ENCODE peak calls at places on chromosome 4, in five cellular contexts. J, Q, A, H and E are unnamed samples. For H3K79me1, the result is how much of the 10 kb centered on the place peaks cover.

GRCh38 chr4:72744103-72744725 is 175.2 kb upstream of the ADAMTS3 start:
- DNase-seq in J (no peak), Q (no peak), A (no peak), H (no peak), E (no peak)

GRCh38 chr4:31094474-31094873 is 374.3 kb downstream of the PCDH7 start:
- DNase-seq in J (no peak), Q (peak), A (no peak), H (no peak), E (no peak)

GRCh38 chr4:2289955-2290333 is 28.0 kb upstream of the MXD4 start:
- DNase-seq in J (no peak), Q (no peak), A (no peak), H (no peak), E (no peak)

GRCh38 chr4:120156115-120156718 is 89.6 kb upstream of the MAD2L1 start:
- DNase-seq in J (no peak), Q (peak), A (peak), H (peak), E (no peak)

GRCh38 chr4:40626183-40626990 is 3.3 kb downstream of the RBM47 start:
- DNase-seq in J (no peak), Q (peak), A (no peak), H (no peak), E (no peak)

GRCh38 chr4:121564840-121565375 is 131.9 kb downstream of the ANXA5 start:
- DNase-seq in J (no peak), Q (peak), A (no peak), H (no peak), E (no peak)

GRCh38 chr4:94160774-94161173 is 46.9 kb upstream of the SMARCAD1 start:
- DNase-seq in J (no peak), Q (no peak), A (no peak), H (no peak), E (no peak)

GRCh38 chr4:67052981-67053380 is 492.3 kb downstream of the CENPC start:
- DNase-seq in J (no peak), Q (no peak), A (no peak), H (no peak), E (no peak)

GRCh38 chr4:14254252-14254651 is 626.7 kb upstream of the BOD1L1 start:
- DNase-seq in J (peak), Q (peak), A (no peak), H (peak), E (peak)

GRCh38 chr4:82043809-82044137 is 330.0 kb downstream of the HNRNPD start:
- DNase-seq in J (no peak), Q (no peak), A (no peak), H (no peak), E (no peak)

GRCh38 chr4:72430988-72431387 is 138.0 kb downstream of the ADAMTS3 start:
- DNase-seq in J (no peak), Q (no peak), A (no peak), H (no peak), E (no peak)

GRCh38 chr4:31461425-31461824 is 741.3 kb downstream of the PCDH7 start:
- DNase-seq in J (no peak), Q (peak), A (no peak), H (no peak), E (no peak)

GRCh38 chr4:24070117-24070516 is 180.3 kb upstream of the PPARGC1A start:
- DNase-seq in J (no peak), Q (peak), A (no peak), H (peak), E (no peak)

GRCh38 chr4:76342191-76342590 is 35.7 kb downstream of the STBD1 start:
- DNase-seq in J (no peak), Q (no peak), A (no peak), H (no peak), E (no peak)

GRCh38 chr4:176482972-176483371 is 163.2 kb downstream of the SPCS3 start:
- DNase-seq in J (no peak), Q (no peak), A (no peak), H (no peak), E (no peak)

GRCh38 chr4:133596459-133596858 is 447.4 kb downstream of the PCDH10 start:
- DNase-seq in J (peak), Q (no peak), A (no peak), H (no peak), E (peak)

GRCh38 chr4:54066718-54067129 is 2.3 kb upstream of the CHIC2 start:
- DNase-seq in J (no peak), Q (no peak), A (no peak), H (peak), E (no peak)

GRCh38 chr4:7805533-7806079 is 134.1 kb downstream of the AFAP1 start:
- DNase-seq in J (no peak), Q (peak), A (no peak), H (peak), E (no peak)

GRCh38 chr4:813900-814299 is 12.0 kb downstream of the CPLX1 start:
- DNase-seq in J (peak), Q (no peak), A (no peak), H (no peak), E (no peak)

GRCh38 chr4:183658362-183659028 is 490 bp downstream of the RWDD4 start:
- DNase-seq in J (peak), Q (peak), A (no peak), H (no peak), E (peak)

GRCh38 chr4:56656346-56656643 is 24.8 kb downstream of the HOPX start:
- DNase-seq in J (no peak), Q (peak), A (no peak), H (no peak), E (no peak)

GRCh38 chr4:125847518-125847917 is 532.8 kb downstream of the FAT4 start:
- DNase-seq in J (no peak), Q (no peak), A (no peak), H (no peak), E (no peak)

GRCh38 chr4:146370841-146371240 is 150.9 kb downstream of the SLC10A7 start:
- DNase-seq in J (no peak), Q (peak), A (no peak), H (no peak), E (no peak)

GRCh38 chr4:185941476-185941875 is 127.5 kb upstream of the TLR3 start:
- DNase-seq in J (no peak), Q (no peak), A (no peak), H (peak), E (no peak)

GRCh38 chr4:111821342-111821741 is 323.9 kb upstream of the FAM241A start:
- DNase-seq in J (no peak), Q (no peak), A (no peak), H (peak), E (no peak)

GRCh38 chr4:83490876-83491450 is 6.1 kb upstream of the ABRAXAS1 start:
- DNase-seq in J (no peak), Q (peak), A (no peak), H (no peak), E (no peak)

GRCh38 chr4:130395871-130396270 is 1299.9 kb downstream of the C4orf33 start:
- DNase-seq in J (no peak), Q (peak), A (no peak), H (no peak), E (no peak)

GRCh38 chr4:174522183-174523002 is at the start of gene HPGD:
- DNase-seq in J (peak), Q (peak), A (peak), H (peak), E (peak)

GRCh38 chr4:56995525-56995924 is 16.8 kb downstream of the POLR2B start:
- DNase-seq in J (no peak), Q (no peak), A (no peak), H (no peak), E (no peak)

GRCh38 chr4:69754926-69755580 is 5.4 kb downstream of the SULT1B1 start:
- DNase-seq in J (no peak), Q (no peak), A (no peak), H (no peak), E (no peak)

GRCh38 chr4:69753666-69754065 is 6.8 kb downstream of the SULT1B1 start:
- DNase-seq in J (no peak), Q (peak), A (no peak), H (no peak), E (no peak)

GRCh38 chr4:69748176-69748575 is 12.2 kb downstream of the SULT1B1 start:
- DNase-seq in J (no peak), Q (peak), A (no peak), H (no peak), E (no peak)

GRCh38 chr4:69749771-69750170 is 10.6 kb downstream of the SULT1B1 start:
- DNase-seq in J (no peak), Q (no peak), A (no peak), H (peak), E (no peak)

DNA sequence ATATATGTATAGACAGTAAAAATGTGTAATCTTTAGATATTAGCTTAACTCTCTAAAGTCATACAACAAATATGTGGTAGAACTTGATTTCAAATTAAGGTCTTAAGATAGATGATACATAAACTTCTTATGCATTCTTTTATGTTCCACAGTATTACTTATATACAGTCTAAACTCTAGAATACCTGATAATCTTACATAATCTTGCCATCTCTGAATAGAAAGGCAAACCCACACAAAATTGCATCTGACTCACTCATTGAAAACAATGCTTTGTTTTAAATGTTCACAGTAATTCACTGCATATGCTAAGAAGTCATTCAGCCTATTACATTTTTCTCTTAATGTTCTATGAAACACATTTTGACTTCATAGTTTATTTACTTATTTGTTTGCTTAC is 10.1 kb downstream of the SULT1B1 start:
- DNase-seq in J (no peak), Q (no peak), A (no peak), H (peak), E (no peak)
- H2AFZ ChIP-seq in J (no peak), Q (no peak), A (no peak), H (no peak), E (no peak)

GRCh38 chr4:38891051-38891738 is 23.6 kb downstream of the FAM114A1 start:
- DNase-seq in J (no peak), Q (no peak), A (no peak), H (no peak), E (no peak)
- H3K79me1 ChIP-seq in J (under half), Q (under half), A (under half), H (under half), E (under half)

DNA sequence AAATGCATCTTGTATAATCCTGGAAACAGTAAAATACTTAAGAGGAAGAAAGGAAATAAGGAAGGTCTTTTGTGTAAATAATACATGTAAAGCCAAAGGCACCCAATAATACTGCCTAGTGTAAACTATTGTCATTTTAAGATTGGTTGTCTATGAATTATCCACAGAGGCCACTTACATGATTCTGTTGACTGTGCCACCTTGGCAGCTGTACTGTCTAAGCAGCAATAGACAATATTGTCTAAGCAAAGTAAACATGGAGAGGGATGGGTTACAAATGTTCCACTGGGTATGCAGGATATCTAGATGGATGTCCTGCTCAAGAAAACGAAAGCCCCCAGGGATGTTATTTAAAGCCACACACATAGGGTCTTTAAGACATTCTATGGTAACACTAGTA is 19.4 kb downstream of the BEND4 start:
- DNase-seq in J (no peak), Q (no peak), A (no peak), H (no peak), E (no peak)
- H2BK12ac ChIP-seq in J (no peak), Q (no peak), A (no peak), H (no peak), E (no peak)

DNA sequence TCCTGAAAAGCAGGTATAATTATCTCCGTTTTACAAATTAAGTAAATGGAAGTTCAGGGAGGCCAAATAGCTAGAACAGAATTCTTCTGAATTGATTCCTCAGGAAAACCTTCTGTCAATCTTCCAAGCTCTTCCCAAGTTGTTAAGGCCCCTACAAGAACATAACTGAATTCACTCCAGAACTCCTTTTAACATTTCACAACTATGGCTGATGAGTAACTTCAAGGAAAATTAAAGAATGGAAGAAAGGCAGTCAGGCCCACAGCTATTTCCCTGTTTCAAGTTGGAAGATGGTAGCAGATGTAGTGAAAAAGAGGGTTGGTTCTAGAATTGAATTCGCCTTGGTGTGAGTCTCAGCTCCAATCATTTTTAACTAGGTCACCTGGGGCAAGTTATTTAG is 15.9 kb downstream of the SETD7 start:
- DNase-seq in J (no peak), Q (no peak), A (no peak), H (no peak), E (no peak)
- H2AFZ ChIP-seq in J (no peak), Q (no peak), A (no peak), H (no peak), E (no peak)

GRCh38 chr4:153010137-153010536 is 74.0 kb downstream of the FHDC1 start:
- DNase-seq in J (no peak), Q (no peak), A (no peak), H (no peak), E (no peak)
- H3K79me1 ChIP-seq in J (under half), Q (under half), A (under half), H (under half), E (under half)

DNA sequence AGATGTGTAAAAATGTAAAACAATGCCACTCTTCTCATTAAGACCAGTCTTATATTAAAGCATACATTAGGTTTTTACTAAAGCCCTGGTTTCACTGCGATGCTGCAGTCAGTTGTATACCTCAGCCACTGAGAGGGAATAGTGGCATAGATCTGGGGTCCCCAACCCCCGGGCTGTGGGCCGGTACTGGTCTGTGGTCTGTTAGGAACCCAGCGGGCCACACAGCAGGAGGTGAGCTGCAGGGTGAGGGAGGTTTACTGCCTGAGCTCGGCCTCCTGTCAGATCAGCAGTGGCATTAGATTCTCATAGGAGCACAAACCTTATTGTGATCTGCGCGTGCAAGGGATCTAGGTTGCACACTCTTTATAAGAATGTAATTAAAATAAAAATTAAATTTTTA is 28.0 kb upstream of the NFXL1 start:
- DNase-seq in J (no peak), Q (no peak), A (no peak), H (no peak), E (no peak)
- H2BK12ac ChIP-seq in J (no peak), Q (no peak), A (no peak), H (no peak), E (no peak)

GRCh38 chr4:156188596-156188995 is 234.9 kb upstream of the CTSO start:
- DNase-seq in J (no peak), Q (no peak), A (no peak), H (no peak), E (no peak)

GRCh38 chr4:156193116-156193515 is 239.4 kb upstream of the CTSO start:
- DNase-seq in J (no peak), Q (no peak), A (no peak), H (no peak), E (no peak)

GRCh38 chr4:156192033-156192432 is 238.4 kb upstream of the CTSO start:
- DNase-seq in J (no peak), Q (no peak), A (no peak), H (no peak), E (no peak)

GRCh38 chr4:156191382-156191781 is 237.7 kb upstream of the CTSO start:
- DNase-seq in J (no peak), Q (no peak), A (no peak), H (no peak), E (no peak)

DNA sequence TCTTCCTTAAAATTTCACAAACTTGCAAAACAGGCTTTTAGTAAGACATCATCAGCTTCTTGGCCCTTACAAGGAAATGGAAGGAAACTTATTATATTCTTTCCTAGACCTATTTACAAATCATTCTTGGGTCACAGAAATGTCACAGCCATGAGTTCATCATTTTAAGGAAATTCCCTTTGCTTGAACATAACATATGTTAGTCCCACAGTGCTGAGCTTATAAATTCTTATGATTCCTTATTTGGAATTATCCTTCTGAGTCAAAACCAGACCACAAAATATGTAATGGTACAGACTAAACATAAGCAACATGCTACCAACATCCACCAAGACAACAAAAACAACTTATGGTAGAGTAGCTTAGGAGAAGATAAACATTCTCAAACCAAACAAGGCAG is 236.9 kb upstream of the CTSO start:
- DNase-seq in J (no peak), Q (peak), A (no peak), H (peak), E (no peak)
- H2AFZ ChIP-seq in J (no peak), Q (no peak), A (no peak), H (no peak), E (no peak)

DNA sequence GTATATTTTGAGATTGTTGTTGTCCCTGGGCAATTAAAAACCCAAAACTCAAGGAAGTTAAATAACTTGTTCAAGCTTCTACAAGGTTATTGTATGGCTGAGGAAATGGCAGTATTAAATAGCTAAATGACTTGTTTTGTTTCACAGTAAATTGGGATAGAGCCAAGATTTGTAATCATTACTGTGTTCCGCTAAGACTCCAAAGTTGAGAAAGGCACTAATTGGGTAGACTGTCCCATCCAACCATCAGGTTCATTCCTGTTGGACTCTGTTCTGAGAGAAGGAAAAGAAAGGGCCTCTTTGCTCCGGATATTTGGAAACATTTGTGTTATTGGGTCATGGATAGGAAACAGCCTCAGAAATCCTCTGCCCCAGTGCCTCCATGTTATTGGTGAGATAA is 82.2 kb downstream of the DCLK2 start:
- DNase-seq in J (no peak), Q (no peak), A (no peak), H (no peak), E (no peak)
- H3K79me1 ChIP-seq in J (under half), Q (under half), A (under half), H (under half), E (under half)